ENCODE peak calls at places on chromosomes 4 and X, in four cellular contexts. One of them, this sample, is unnamed.

GRCh38 chrX:97027384-97027922 is 143.7 kb downstream of the RPA4 start:
- DNase-seq in choroid plexus epithelial cell: peak
- DNase-seq in BJ: no peak
- DNase-seq in lung: no peak
- DNase-seq in this sample: no peak

GRCh38 chr4:183905593-183906485 is 732 bp downstream of the STOX2 start:
- DNase-seq in choroid plexus epithelial cell: peak
- DNase-seq in BJ: no peak
- DNase-seq in lung: peak
- DNase-seq in this sample: peak

GRCh38 chrX:9846631-9847030 is 60.4 kb downstream of the SHROOM2 start:
- DNase-seq in choroid plexus epithelial cell: no peak
- DNase-seq in BJ: no peak
- DNase-seq in lung: no peak
- DNase-seq in this sample: no peak

GRCh38 chr4:122739174-122739573 is 6.7 kb downstream of the BBS12 start:
- DNase-seq in choroid plexus epithelial cell: peak
- DNase-seq in BJ: peak
- DNase-seq in lung: no peak
- DNase-seq in this sample: no peak

GRCh38 chrX:49919617-49920016 is 2.8 kb upstream of the CLCN5 start:
- DNase-seq in choroid plexus epithelial cell: peak
- DNase-seq in BJ: no peak
- DNase-seq in lung: peak
- DNase-seq in this sample: peak

GRCh38 chrX:70664726-70665125 is 220.1 kb downstream of the DLG3 start:
- DNase-seq in choroid plexus epithelial cell: peak
- DNase-seq in BJ: no peak
- DNase-seq in lung: no peak
- DNase-seq in this sample: no peak

GRCh38 chr4:69589884-69590283 is 49.6 kb downstream of the UGT2A2 start:
- DNase-seq in choroid plexus epithelial cell: no peak
- DNase-seq in BJ: no peak
- DNase-seq in lung: no peak
- DNase-seq in this sample: no peak

GRCh38 chr4:47462799-47463234 is 685 bp downstream of the COMMD8 start:
- DNase-seq in choroid plexus epithelial cell: peak
- DNase-seq in BJ: no peak
- DNase-seq in lung: no peak
- DNase-seq in this sample: no peak

GRCh38 chrX:72121381-72121780 is 10.3 kb downstream of the RTL5 start:
- DNase-seq in choroid plexus epithelial cell: peak
- DNase-seq in BJ: peak
- DNase-seq in lung: peak
- DNase-seq in this sample: no peak

GRCh38 chr4:6986067-6986780 is 56.9 kb upstream of the TADA2B start:
- DNase-seq in choroid plexus epithelial cell: peak
- DNase-seq in BJ: no peak
- DNase-seq in lung: no peak
- DNase-seq in this sample: peak

GRCh38 chrX:13894888-13895564 is 78.1 kb upstream of the GPM6B start:
- DNase-seq in choroid plexus epithelial cell: no peak
- DNase-seq in BJ: no peak
- DNase-seq in lung: no peak
- DNase-seq in this sample: no peak

GRCh38 chrX:38817004-38817703 is 15.9 kb downstream of the MID1IP1 start:
- DNase-seq in choroid plexus epithelial cell: peak
- DNase-seq in BJ: no peak
- DNase-seq in lung: peak
- DNase-seq in this sample: no peak

GRCh38 chrX:133402042-133402453 is 13.2 kb downstream of the GPC4 start:
- DNase-seq in choroid plexus epithelial cell: peak
- DNase-seq in BJ: no peak
- DNase-seq in lung: no peak
- DNase-seq in this sample: no peak

GRCh38 chrX:12567857-12568256 is 223.4 kb upstream of the PRPS2 start:
- DNase-seq in choroid plexus epithelial cell: peak
- DNase-seq in BJ: no peak
- DNase-seq in lung: no peak
- DNase-seq in this sample: no peak

GRCh38 chrX:17967888-17968287 is 106.8 kb upstream of the RAI2 start:
- DNase-seq in choroid plexus epithelial cell: no peak
- DNase-seq in BJ: no peak
- DNase-seq in lung: no peak
- DNase-seq in this sample: no peak

GRCh38 chrX:148905376-148905775 is 405.0 kb downstream of the AFF2 start:
- DNase-seq in choroid plexus epithelial cell: no peak
- DNase-seq in BJ: no peak
- DNase-seq in lung: no peak
- DNase-seq in this sample: no peak

GRCh38 chr4:76554630-76555029 is 119.6 kb downstream of the SHROOM3 start:
- DNase-seq in choroid plexus epithelial cell: no peak
- DNase-seq in BJ: no peak
- DNase-seq in lung: no peak
- DNase-seq in this sample: no peak

GRCh38 chr4:96739101-96739500 is 899.2 kb downstream of the PDHA2 start:
- DNase-seq in choroid plexus epithelial cell: peak
- DNase-seq in BJ: no peak
- DNase-seq in lung: no peak
- DNase-seq in this sample: no peak

GRCh38 chrX:69024287-69024686 is 141.0 kb downstream of the PJA1 start:
- DNase-seq in choroid plexus epithelial cell: no peak
- DNase-seq in BJ: no peak
- DNase-seq in lung: peak
- DNase-seq in this sample: peak

GRCh38 chr4:118280501-118281218 is 72.1 kb downstream of the PRSS12 start:
- DNase-seq in choroid plexus epithelial cell: peak
- DNase-seq in BJ: no peak
- DNase-seq in lung: peak
- DNase-seq in this sample: peak

GRCh38 chr4:76513517-76513916 is 78.5 kb downstream of the SHROOM3 start:
- DNase-seq in choroid plexus epithelial cell: no peak
- DNase-seq in BJ: no peak
- DNase-seq in lung: no peak
- DNase-seq in this sample: no peak

GRCh38 chrX:8724176-8724757 is 7.7 kb downstream of the ANOS1 start:
- DNase-seq in choroid plexus epithelial cell: peak
- DNase-seq in BJ: no peak
- DNase-seq in lung: no peak
- DNase-seq in this sample: peak

GRCh38 chr4:99457270-99457669 is 22.1 kb upstream of the ADH7 start:
- DNase-seq in choroid plexus epithelial cell: peak
- DNase-seq in BJ: no peak
- DNase-seq in lung: no peak
- DNase-seq in this sample: no peak

DNA sequence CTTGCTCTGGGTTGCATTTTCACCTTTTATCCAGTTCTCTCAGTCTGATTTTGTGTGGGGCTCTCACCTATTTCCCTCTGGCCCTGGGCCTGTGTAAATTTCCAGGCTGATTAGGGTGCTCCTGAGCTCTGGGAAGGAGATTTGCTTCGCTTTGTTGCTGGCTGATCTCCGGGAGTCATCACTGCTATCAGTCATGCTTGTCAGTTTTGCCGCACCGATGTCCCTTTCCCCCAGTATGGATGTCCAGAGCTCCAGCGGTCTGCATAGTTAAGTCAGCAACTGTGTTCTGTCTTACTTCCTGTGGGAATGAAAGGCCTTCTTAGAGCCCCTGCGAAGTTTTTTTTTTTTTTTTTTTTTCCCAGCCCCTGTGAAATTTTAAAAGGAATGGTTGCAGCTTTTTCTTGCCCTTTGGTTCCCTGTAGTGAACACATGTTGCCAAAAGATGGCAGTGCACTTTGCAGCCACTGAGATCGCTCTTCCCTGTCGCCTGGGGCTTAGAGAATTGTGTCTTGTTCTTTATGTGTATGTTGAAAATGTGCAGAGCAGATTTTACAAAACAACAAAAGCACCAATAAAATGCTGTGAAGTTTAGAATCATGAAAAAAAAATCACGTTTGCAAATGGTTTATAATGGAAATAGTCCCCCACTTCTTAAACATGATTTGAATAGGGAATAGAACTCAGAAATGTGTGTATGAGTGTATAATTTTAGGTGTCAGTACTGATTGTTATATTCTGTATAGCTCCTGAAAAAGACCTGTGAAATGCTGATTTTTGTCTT is 109.2 kb upstream of the SLC4A4 start:
- DNase-seq in choroid plexus epithelial cell: peak
- DNase-seq in BJ: no peak
- DNase-seq in lung: no peak
- DNase-seq in this sample: peak
- H3K4me3 ChIP-seq in choroid plexus epithelial cell: no peak
- H3K4me3 ChIP-seq in BJ: no peak
- H3K4me3 ChIP-seq in lung: no peak
- H3K4me3 ChIP-seq in this sample: no peak

GRCh38 chr4:56876264-56876663 is 31.4 kb upstream of the REST start:
- DNase-seq in choroid plexus epithelial cell: no peak
- DNase-seq in BJ: no peak
- DNase-seq in lung: no peak
- DNase-seq in this sample: no peak

GRCh38 chr4:56874166-56874565 is 33.5 kb upstream of the REST start:
- DNase-seq in choroid plexus epithelial cell: no peak
- DNase-seq in BJ: no peak
- DNase-seq in lung: no peak
- DNase-seq in this sample: no peak

GRCh38 chr4:56870927-56871326 is 36.8 kb upstream of the REST start:
- DNase-seq in choroid plexus epithelial cell: peak
- DNase-seq in BJ: peak
- DNase-seq in lung: no peak
- DNase-seq in this sample: no peak

GRCh38 chr4:56874918-56875317 is 32.8 kb upstream of the REST start:
- DNase-seq in choroid plexus epithelial cell: no peak
- DNase-seq in BJ: no peak
- DNase-seq in lung: no peak
- DNase-seq in this sample: no peak

GRCh38 chr4:56871357-56871993 is 36.2 kb upstream of the REST start:
- DNase-seq in choroid plexus epithelial cell: peak
- DNase-seq in BJ: no peak
- DNase-seq in lung: no peak
- DNase-seq in this sample: peak
- H3K4me3 ChIP-seq in choroid plexus epithelial cell: no peak
- H3K4me3 ChIP-seq in BJ: no peak
- H3K4me3 ChIP-seq in lung: no peak
- H3K4me3 ChIP-seq in this sample: peak

GRCh38 chr4:80454040-80454439 is 118.5 kb downstream of the CFAP299 start:
- DNase-seq in choroid plexus epithelial cell: no peak
- DNase-seq in BJ: no peak
- DNase-seq in lung: no peak
- DNase-seq in this sample: no peak
- H3K4me3 ChIP-seq in choroid plexus epithelial cell: no peak
- H3K4me3 ChIP-seq in BJ: no peak
- H3K4me3 ChIP-seq in lung: no peak
- H3K4me3 ChIP-seq in this sample: no peak

GRCh38 chr4:3462321-3462789 is 751 bp upstream of the DOK7 start:
- DNase-seq in choroid plexus epithelial cell: no peak
- DNase-seq in BJ: no peak
- DNase-seq in lung: no peak
- DNase-seq in this sample: no peak
- H3K4me3 ChIP-seq in choroid plexus epithelial cell: no peak
- H3K4me3 ChIP-seq in BJ: no peak
- H3K4me3 ChIP-seq in lung: no peak
- H3K4me3 ChIP-seq in this sample: no peak

DNA sequence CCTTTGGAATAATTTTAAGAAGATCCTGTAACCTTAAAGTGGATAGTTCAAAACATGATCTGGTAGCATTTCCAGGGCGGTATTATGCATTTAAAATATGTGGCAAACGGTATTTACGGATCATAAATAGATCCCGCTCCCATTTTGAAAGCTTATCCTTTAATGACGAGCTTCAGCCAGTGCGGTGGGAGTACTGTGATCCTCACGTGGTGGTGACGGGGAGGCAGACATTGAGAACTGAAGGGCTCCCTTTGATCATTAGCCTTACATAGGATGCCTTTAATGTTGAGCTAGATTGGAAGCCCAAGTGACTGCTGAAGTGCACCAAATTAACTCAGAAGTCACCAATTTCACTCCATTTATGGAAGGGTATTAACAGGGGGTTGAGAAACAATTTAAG is 56.9 kb downstream of the KIT start:
- DNase-seq in choroid plexus epithelial cell: no peak
- DNase-seq in BJ: no peak
- DNase-seq in lung: no peak
- DNase-seq in this sample: no peak
- H3K4me3 ChIP-seq in choroid plexus epithelial cell: no peak
- H3K4me3 ChIP-seq in BJ: no peak
- H3K4me3 ChIP-seq in lung: no peak
- H3K4me3 ChIP-seq in this sample: no peak

GRCh38 chrX:1360171-1360570 is 23.6 kb downstream of the IL3RA start:
- DNase-seq in choroid plexus epithelial cell: no peak
- DNase-seq in BJ: no peak
- DNase-seq in lung: no peak
- DNase-seq in this sample: no peak
- H3K4me3 ChIP-seq in choroid plexus epithelial cell: no peak
- H3K4me3 ChIP-seq in BJ: no peak
- H3K4me3 ChIP-seq in lung: no peak
- H3K4me3 ChIP-seq in this sample: no peak

GRCh38 chr4:124183926-124184325 is 528.6 kb downstream of the ANKRD50 start:
- DNase-seq in choroid plexus epithelial cell: peak
- DNase-seq in BJ: no peak
- DNase-seq in lung: no peak
- DNase-seq in this sample: no peak
- H3K4me3 ChIP-seq in choroid plexus epithelial cell: no peak
- H3K4me3 ChIP-seq in BJ: no peak
- H3K4me3 ChIP-seq in lung: no peak
- H3K4me3 ChIP-seq in this sample: no peak